ENCODE peak calls at places on chromosomes 2 and 18, in five cellular contexts. One of them, this sample, is unnamed.

GRCh38 chr2:233513953-233514655 is 52.5 kb downstream of the USP40 start:
- DNase-seq in fibroblast of mammary gland: no peak
- DNase-seq in NAMALWA: peak; percentile 54
- DNase-seq in choroid plexus epithelial cell: no peak
- DNase-seq in NCI-H2029: peak; percentile 17
- DNase-seq in this sample: no peak

GRCh38 chr2:172446524-172447063 is 19.2 kb downstream of the ITGA6 start:
- DNase-seq in fibroblast of mammary gland: no peak
- DNase-seq in NAMALWA: no peak
- DNase-seq in choroid plexus epithelial cell: no peak
- DNase-seq in NCI-H2029: no peak
- DNase-seq in this sample: no peak

GRCh38 chr2:203689424-203690109 is 16.9 kb upstream of the CD28 start:
- DNase-seq in fibroblast of mammary gland: no peak
- DNase-seq in NAMALWA: peak; percentile 76
- DNase-seq in choroid plexus epithelial cell: no peak
- DNase-seq in NCI-H2029: no peak
- DNase-seq in this sample: no peak

GRCh38 chr2:69767034-69767433 is 25.1 kb downstream of the ANXA4 start:
- DNase-seq in fibroblast of mammary gland: peak; percentile 91
- DNase-seq in NAMALWA: no peak
- DNase-seq in choroid plexus epithelial cell: peak; percentile 77
- DNase-seq in NCI-H2029: no peak
- DNase-seq in this sample: peak; percentile 49

GRCh38 chr2:182715896-182716664 is at the start of gene DNAJC10:
- DNase-seq in fibroblast of mammary gland: peak; percentile 85
- DNase-seq in NAMALWA: peak; percentile 95
- DNase-seq in choroid plexus epithelial cell: peak; percentile 98
- DNase-seq in NCI-H2029: peak; percentile 82
- DNase-seq in this sample: peak; percentile 90

GRCh38 chr18:61893304-61893970 is 630 bp upstream of the RNF152 start:
- DNase-seq in fibroblast of mammary gland: peak; percentile 30
- DNase-seq in NAMALWA: no peak
- DNase-seq in choroid plexus epithelial cell: peak; percentile 55
- DNase-seq in NCI-H2029: no peak
- DNase-seq in this sample: peak; percentile 39

GRCh38 chr2:104794416-104794815 is 59.5 kb upstream of the POU3F3 start:
- DNase-seq in fibroblast of mammary gland: no peak
- DNase-seq in NAMALWA: no peak
- DNase-seq in choroid plexus epithelial cell: peak; percentile 15
- DNase-seq in NCI-H2029: no peak
- DNase-seq in this sample: no peak

GRCh38 chr2:201656102-201656501 is 12.8 kb upstream of the TMEM237 start:
- DNase-seq in fibroblast of mammary gland: no peak
- DNase-seq in NAMALWA: no peak
- DNase-seq in choroid plexus epithelial cell: no peak
- DNase-seq in NCI-H2029: no peak
- DNase-seq in this sample: no peak

This sample was measured in Ammon's horn.